ENCODE peak calls at places on chromosomes 13 and 19, in four cellular contexts. One of them, this sample, is unnamed.
A peak's percentile ranks its signal among the peaks of the same experiment; 100 is the strongest.

GRCh38 chr13:78660130-78660857 is 1.3 kb upstream of the OBI1 start:
- DNase-seq in H1: no peak
- DNase-seq in neuronal stem cell: no peak
- DNase-seq in mesenchymal stem cell: no peak
- DNase-seq in this sample: peak; percentile 5

GRCh38 chr19:48899781-48900476 is at the start of gene NUCB1:
- DNase-seq in mesenchymal stem cell: peak; percentile 99
- DNase-seq in neuronal stem cell: peak; percentile 100
- DNase-seq in H1: peak; percentile 95
- DNase-seq in this sample: peak; percentile 99

GRCh38 chr19:31438401-31439269 is 89.4 kb upstream of the TSHZ3 start:
- DNase-seq in H1: no peak
- DNase-seq in mesenchymal stem cell: no peak
- DNase-seq in neuronal stem cell: no peak
- DNase-seq in this sample: no peak

GRCh38 chr13:23651439-23651838 is 81.2 kb downstream of the TNFRSF19 start:
- DNase-seq in neuronal stem cell: no peak
- DNase-seq in mesenchymal stem cell: no peak
- DNase-seq in H1: no peak
- DNase-seq in this sample: no peak

GRCh38 chr19:45468803-45469131 is 971 bp downstream of the FOSB start:
- DNase-seq in mesenchymal stem cell: no peak
- DNase-seq in neuronal stem cell: no peak
- DNase-seq in H1: no peak
- DNase-seq in this sample: no peak

GRCh38 chr19:39152066-39152465 is 26.5 kb downstream of the PAK4 start:
- DNase-seq in neuronal stem cell: no peak
- DNase-seq in mesenchymal stem cell: no peak
- DNase-seq in H1: no peak
- DNase-seq in this sample: peak; percentile 57

GRCh38 chr13:113802090-113802531 is 43.1 kb downstream of the TMEM255B start:
- DNase-seq in mesenchymal stem cell: peak; percentile 83
- DNase-seq in H1: no peak
- DNase-seq in neuronal stem cell: peak; percentile 30
- DNase-seq in this sample: no peak

GRCh38 chr19:1361601-1362384 is 21.9 kb upstream of the NDUFS7 start:
- DNase-seq in mesenchymal stem cell: peak; percentile 32
- DNase-seq in neuronal stem cell: no peak
- DNase-seq in H1: no peak
- DNase-seq in this sample: no peak

GRCh38 chr13:106867249-106867648 is 299.3 kb upstream of the ARGLU1 start:
- DNase-seq in mesenchymal stem cell: no peak
- DNase-seq in neuronal stem cell: no peak
- DNase-seq in H1: no peak
- DNase-seq in this sample: no peak

GRCh38 chr13:26965976-26966375 is 205.4 kb upstream of the GPR12 start:
- DNase-seq in H1: no peak
- DNase-seq in mesenchymal stem cell: no peak
- DNase-seq in neuronal stem cell: no peak
- DNase-seq in this sample: no peak

GRCh38 chr19:34471906-34472305 is 9.7 kb upstream of the WTIP start:
- DNase-seq in H1: no peak
- DNase-seq in mesenchymal stem cell: no peak
- DNase-seq in neuronal stem cell: no peak
- DNase-seq in this sample: no peak

GRCh38 chr19:15337202-15337601 is 4.9 kb upstream of the BRD4 start:
- DNase-seq in mesenchymal stem cell: peak; percentile 81
- DNase-seq in H1: no peak
- DNase-seq in neuronal stem cell: no peak
- DNase-seq in this sample: no peak

GRCh38 chr19:32814046-32814445 is 55.5 kb downstream of the SLC7A9 start:
- DNase-seq in mesenchymal stem cell: no peak
- DNase-seq in neuronal stem cell: no peak
- DNase-seq in H1: no peak
- DNase-seq in this sample: no peak

GRCh38 chr19:45767881-45768643 is 990 bp downstream of the SIX5 start:
- DNase-seq in mesenchymal stem cell: peak; percentile 78
- DNase-seq in neuronal stem cell: peak; percentile 69
- DNase-seq in H1: no peak
- DNase-seq in this sample: peak; percentile 71

GRCh38 chr13:81106348-81106747 is 765.4 kb upstream of the SPRY2 start:
- DNase-seq in H1: no peak
- DNase-seq in neuronal stem cell: no peak
- DNase-seq in mesenchymal stem cell: no peak
- DNase-seq in this sample: no peak

GRCh38 chr19:48752511-48753365 is at the start of gene FUT1:
- DNase-seq in mesenchymal stem cell: peak; percentile 39
- DNase-seq in neuronal stem cell: no peak
- DNase-seq in H1: peak; percentile 61
- DNase-seq in this sample: peak; percentile 69

GRCh38 chr13:71513414-71514063 is 353.5 kb downstream of the DACH1 start:
- DNase-seq in neuronal stem cell: no peak
- DNase-seq in H1: no peak
- DNase-seq in mesenchymal stem cell: no peak
- DNase-seq in this sample: no peak

GRCh38 chr13:51894239-51894638 is 32.5 kb downstream of the CCDC70 start:
- DNase-seq in H1: no peak
- DNase-seq in neuronal stem cell: no peak
- DNase-seq in mesenchymal stem cell: no peak
- DNase-seq in this sample: no peak

GRCh38 chr19:20616071-20616470 is 45.3 kb downstream of the ZNF626 start:
- DNase-seq in mesenchymal stem cell: no peak
- DNase-seq in neuronal stem cell: no peak
- DNase-seq in H1: no peak
- DNase-seq in this sample: no peak

GRCh38 chr19:10566658-10567410 is 1.0 kb upstream of the KRI1 start:
- DNase-seq in H1: no peak
- DNase-seq in neuronal stem cell: no peak
- DNase-seq in mesenchymal stem cell: peak; percentile 34
- DNase-seq in this sample: peak; percentile 42

GRCh38 chr19:44869728-44870470 is 21.2 kb upstream of the TOMM40 start:
- DNase-seq in H1: no peak
- DNase-seq in mesenchymal stem cell: peak; percentile 53
- DNase-seq in neuronal stem cell: no peak
- DNase-seq in this sample: no peak

GRCh38 chr13:105960326-105960725 is 575.1 kb downstream of the EFNB2 start:
- DNase-seq in H1: no peak
- DNase-seq in mesenchymal stem cell: no peak
- DNase-seq in neuronal stem cell: no peak
- DNase-seq in this sample: no peak

GRCh38 chr19:7865262-7865911 is 8.8 kb downstream of the PRR36 start:
- DNase-seq in mesenchymal stem cell: no peak
- DNase-seq in neuronal stem cell: no peak
- DNase-seq in H1: no peak
- DNase-seq in this sample: no peak

GRCh38 chr19:43462887-43463380 is 2.5 kb downstream of the LYPD3 start:
- DNase-seq in neuronal stem cell: no peak
- DNase-seq in mesenchymal stem cell: no peak
- DNase-seq in H1: peak; percentile 93
- DNase-seq in this sample: no peak

GRCh38 chr19:57583521-57584416 is at the start of gene ZIK1:
- DNase-seq in neuronal stem cell: peak; percentile 95
- DNase-seq in H1: peak; percentile 92
- DNase-seq in mesenchymal stem cell: peak; percentile 93
- DNase-seq in this sample: peak; percentile 29

GRCh38 chr13:21385710-21386109 is 73.4 kb downstream of the ZDHHC20 start:
- DNase-seq in neuronal stem cell: no peak
- DNase-seq in H1: no peak
- DNase-seq in mesenchymal stem cell: no peak
- DNase-seq in this sample: no peak

GRCh38 chr13:112885782-112886268 is 83.2 kb upstream of the MCF2L start:
- DNase-seq in neuronal stem cell: peak; percentile 74
- DNase-seq in H1: peak; percentile 71
- DNase-seq in mesenchymal stem cell: peak; percentile 88
- DNase-seq in this sample: peak; percentile 74

GRCh38 chr13:37163626-37164365 is 58.3 kb upstream of the CSNK1A1L start:
- DNase-seq in H1: no peak
- DNase-seq in mesenchymal stem cell: no peak
- DNase-seq in neuronal stem cell: no peak
- DNase-seq in this sample: no peak

GRCh38 chr13:83449666-83450395 is 432.4 kb downstream of the SLITRK1 start:
- DNase-seq in neuronal stem cell: no peak
- DNase-seq in mesenchymal stem cell: no peak
- DNase-seq in H1: no peak
- DNase-seq in this sample: peak; percentile 73

GRCh38 chr13:100787899-100788298 is 113.3 kb upstream of the TMTC4 start:
- DNase-seq in mesenchymal stem cell: no peak
- DNase-seq in neuronal stem cell: no peak
- DNase-seq in H1: no peak
- DNase-seq in this sample: no peak

GRCh38 chr19:8615813-8616596 is 5.5 kb upstream of the ADAMTS10 start:
- DNase-seq in H1: no peak
- DNase-seq in neuronal stem cell: peak; percentile 64
- DNase-seq in mesenchymal stem cell: peak; percentile 50
- DNase-seq in this sample: no peak

GRCh38 chr13:77521595-77522367 is 13.7 kb upstream of the SCEL start:
- DNase-seq in neuronal stem cell: no peak
- DNase-seq in mesenchymal stem cell: no peak
- DNase-seq in H1: peak; percentile 17
- DNase-seq in this sample: peak; percentile 81

GRCh38 chr19:13790354-13790753 is 4.9 kb upstream of the ZSWIM4 start:
- DNase-seq in neuronal stem cell: no peak
- DNase-seq in mesenchymal stem cell: no peak
- DNase-seq in H1: no peak
- DNase-seq in this sample: peak; percentile 94

GRCh38 chr19:34960103-34960805 is 3.8 kb downstream of the ZNF792 start:
- DNase-seq in neuronal stem cell: no peak
- DNase-seq in H1: no peak
- DNase-seq in mesenchymal stem cell: no peak
- DNase-seq in this sample: no peak

GRCh38 chr13:50127017-50127725 is 111.9 kb downstream of the KCNRG start:
- DNase-seq in neuronal stem cell: peak; percentile 45
- DNase-seq in H1: no peak
- DNase-seq in mesenchymal stem cell: peak; percentile 88
- DNase-seq in this sample: peak; percentile 7

GRCh38 chr13:99658266-99658991 is 157.2 kb downstream of the TM9SF2 start:
- DNase-seq in H1: no peak
- DNase-seq in mesenchymal stem cell: peak; percentile 58
- DNase-seq in neuronal stem cell: peak; percentile 65
- DNase-seq in this sample: no peak

GRCh38 chr19:47255947-47256687 is at the start of gene CCDC9:
- DNase-seq in H1: peak; percentile 91
- DNase-seq in mesenchymal stem cell: peak; percentile 95
- DNase-seq in neuronal stem cell: peak; percentile 95
- DNase-seq in this sample: peak; percentile 93
- H2BK12ac ChIP-seq in H1: peak within 1 kb of the TSS; percentile 40
- H2BK12ac ChIP-seq in mesenchymal stem cell: no peak within 1 kb of the TSS
- H2BK12ac ChIP-seq in neuronal stem cell: no peak within 1 kb of the TSS
- H2BK12ac ChIP-seq in this sample: peak within 1 kb of the TSS; percentile 6

GRCh38 chr19:4707956-4708650 is 15.5 kb downstream of the DPP9 start:
- DNase-seq in neuronal stem cell: no peak
- DNase-seq in mesenchymal stem cell: no peak
- DNase-seq in H1: no peak
- DNase-seq in this sample: peak; percentile 40
- H3K4me3 ChIP-seq in neuronal stem cell: no peak overlapping the region
- H3K4me3 ChIP-seq in mesenchymal stem cell: no peak overlapping the region
- H3K4me3 ChIP-seq in H1: no peak overlapping the region
- H3K4me3 ChIP-seq in this sample: no peak overlapping the region

GRCh38 chr19:51891193-51891747 is 3.5 kb upstream of the ZNF577 start:
- DNase-seq in neuronal stem cell: no peak
- DNase-seq in mesenchymal stem cell: peak; percentile 11
- DNase-seq in H1: no peak
- DNase-seq in this sample: no peak
- H4K91ac ChIP-seq in neuronal stem cell: no peak overlapping the region
- H4K91ac ChIP-seq in mesenchymal stem cell: no peak overlapping the region
- H4K91ac ChIP-seq in H1: no peak overlapping the region
- H4K91ac ChIP-seq in this sample: no peak overlapping the region

GRCh38 chr19:40717325-40717879 is 490 bp downstream of the ITPKC start:
- DNase-seq in mesenchymal stem cell: no peak
- DNase-seq in H1: no peak
- DNase-seq in neuronal stem cell: no peak
- DNase-seq in this sample: no peak
- H2BK12ac ChIP-seq in mesenchymal stem cell: no peak overlapping the region
- H2BK12ac ChIP-seq in H1: peak overlapping the region; percentile 94
- H2BK12ac ChIP-seq in neuronal stem cell: no peak overlapping the region
- H2BK12ac ChIP-seq in this sample: peak overlapping the region; percentile 30

This sample was measured in trophoblast cell.